ENCODE peak calls at places on chromosome 21, in four cellular contexts. One of them, this sample, is unnamed.

GRCh38 chr21:32994305-32994704 is 31.4 kb upstream of the OLIG2 start:
- DNase-seq in CD8-positive, alpha-beta T cell: no peak
- DNase-seq in HCT116: no peak
- DNase-seq in HTR-8/SVneo: peak
- DNase-seq in this sample: peak

GRCh38 chr21:14306143-14306907 is 76.6 kb downstream of the HSPA13 start:
- DNase-seq in HCT116: no peak
- DNase-seq in HTR-8/SVneo: no peak
- DNase-seq in CD8-positive, alpha-beta T cell: no peak
- DNase-seq in this sample: no peak

GRCh38 chr21:35565204-35565611 is 495.1 kb downstream of the SETD4 start:
- DNase-seq in HTR-8/SVneo: peak
- DNase-seq in CD8-positive, alpha-beta T cell: no peak
- DNase-seq in HCT116: no peak
- DNase-seq in this sample: peak

GRCh38 chr21:38822754-38823374 is 17.1 kb downstream of the ETS2 start:
- DNase-seq in CD8-positive, alpha-beta T cell: no peak
- DNase-seq in HCT116: no peak
- DNase-seq in HTR-8/SVneo: no peak
- DNase-seq in this sample: no peak

GRCh38 chr21:32214654-32215305 is 64.1 kb downstream of the MIS18A start:
- DNase-seq in HCT116: no peak
- DNase-seq in HTR-8/SVneo: no peak
- DNase-seq in CD8-positive, alpha-beta T cell: no peak
- DNase-seq in this sample: no peak

GRCh38 chr21:36079010-36079649 is 9.3 kb downstream of the CBR1 start:
- DNase-seq in CD8-positive, alpha-beta T cell: no peak
- DNase-seq in HCT116: no peak
- DNase-seq in HTR-8/SVneo: no peak
- DNase-seq in this sample: no peak

GRCh38 chr21:15443740-15444117 is 286.1 kb upstream of the USP25 start:
- DNase-seq in HCT116: no peak
- DNase-seq in HTR-8/SVneo: no peak
- DNase-seq in CD8-positive, alpha-beta T cell: no peak
- DNase-seq in this sample: no peak

GRCh38 chr21:31343680-31344480 is at the start of gene TIAM1:
- DNase-seq in HCT116: no peak
- DNase-seq in HTR-8/SVneo: peak
- DNase-seq in CD8-positive, alpha-beta T cell: no peak
- DNase-seq in this sample: peak

GRCh38 chr21:34511787-34512451 is at the start of gene KCNE1:
- DNase-seq in CD8-positive, alpha-beta T cell: no peak
- DNase-seq in HTR-8/SVneo: no peak
- DNase-seq in HCT116: no peak
- DNase-seq in this sample: no peak

GRCh38 chr21:46220275-46220810 is 8.2 kb downstream of the LSS start:
- DNase-seq in HCT116: no peak
- DNase-seq in CD8-positive, alpha-beta T cell: no peak
- DNase-seq in HTR-8/SVneo: no peak
- DNase-seq in this sample: no peak

GRCh38 chr21:15058718-15059316 is 6.0 kb downstream of the NRIP1 start:
- DNase-seq in CD8-positive, alpha-beta T cell: no peak
- DNase-seq in HCT116: peak
- DNase-seq in HTR-8/SVneo: no peak
- DNase-seq in this sample: peak

GRCh38 chr21:44533121-44533890 is 6.7 kb downstream of the KRTAP10-1 start:
- DNase-seq in HTR-8/SVneo: no peak
- DNase-seq in HCT116: no peak
- DNase-seq in CD8-positive, alpha-beta T cell: no peak
- DNase-seq in this sample: no peak

GRCh38 chr21:14567557-14568279 is 21.6 kb upstream of the SAMSN1 start:
- DNase-seq in HTR-8/SVneo: no peak
- DNase-seq in HCT116: no peak
- DNase-seq in CD8-positive, alpha-beta T cell: no peak
- DNase-seq in this sample: no peak

GRCh38 chr21:44867999-44868700 is 5.3 kb downstream of the PTTG1IP start:
- DNase-seq in CD8-positive, alpha-beta T cell: peak
- DNase-seq in HCT116: no peak
- DNase-seq in HTR-8/SVneo: no peak
- DNase-seq in this sample: no peak

GRCh38 chr21:42309753-42310213 is 5.4 kb downstream of the TFF3 start:
- DNase-seq in HCT116: peak
- DNase-seq in CD8-positive, alpha-beta T cell: peak
- DNase-seq in HTR-8/SVneo: peak
- DNase-seq in this sample: no peak

GRCh38 chr21:43997766-43998742 is 14.1 kb upstream of the TRAPPC10 start:
- DNase-seq in CD8-positive, alpha-beta T cell: no peak
- DNase-seq in HCT116: no peak
- DNase-seq in HTR-8/SVneo: no peak
- DNase-seq in this sample: no peak

GRCh38 chr21:41600961-41601572 is 93.1 kb upstream of the TMPRSS2 start:
- DNase-seq in HTR-8/SVneo: no peak
- DNase-seq in HCT116: no peak
- DNase-seq in CD8-positive, alpha-beta T cell: no peak
- DNase-seq in this sample: peak

GRCh38 chr21:37367301-37367757 is 756 bp downstream of the DYRK1A start:
- DNase-seq in CD8-positive, alpha-beta T cell: no peak
- DNase-seq in HTR-8/SVneo: no peak
- DNase-seq in HCT116: no peak
- DNase-seq in this sample: no peak

GRCh38 chr21:34983680-34984086 is 65.4 kb downstream of the RUNX1 start:
- DNase-seq in HCT116: no peak
- DNase-seq in HTR-8/SVneo: no peak
- DNase-seq in CD8-positive, alpha-beta T cell: no peak
- DNase-seq in this sample: no peak

GRCh38 chr21:32921632-32922230 is 104.0 kb upstream of the OLIG2 start:
- DNase-seq in HTR-8/SVneo: no peak
- DNase-seq in HCT116: peak
- DNase-seq in CD8-positive, alpha-beta T cell: peak
- DNase-seq in this sample: no peak

GRCh38 chr21:38790038-38790437 is 15.7 kb upstream of the ETS2 start:
- DNase-seq in HCT116: no peak
- DNase-seq in CD8-positive, alpha-beta T cell: no peak
- DNase-seq in HTR-8/SVneo: no peak
- DNase-seq in this sample: no peak

GRCh38 chr21:45413922-45414321 is 9.0 kb downstream of the COL18A1 start:
- DNase-seq in HTR-8/SVneo: no peak
- DNase-seq in CD8-positive, alpha-beta T cell: no peak
- DNase-seq in HCT116: no peak
- DNase-seq in this sample: no peak

GRCh38 chr21:42997053-42997452 is 22.7 kb downstream of the PKNOX1 start:
- DNase-seq in HTR-8/SVneo: no peak
- DNase-seq in CD8-positive, alpha-beta T cell: no peak
- DNase-seq in HCT116: no peak
- DNase-seq in this sample: peak

GRCh38 chr21:32083175-32083574 is 195.7 kb downstream of the MIS18A start:
- DNase-seq in HCT116: no peak
- DNase-seq in HTR-8/SVneo: no peak
- DNase-seq in CD8-positive, alpha-beta T cell: no peak
- DNase-seq in this sample: no peak

GRCh38 chr21:45997495-45998275 is 16.1 kb downstream of the COL6A1 start:
- DNase-seq in CD8-positive, alpha-beta T cell: peak
- DNase-seq in HCT116: no peak
- DNase-seq in HTR-8/SVneo: no peak
- DNase-seq in this sample: no peak

GRCh38 chr21:36027352-36027751 is 33.0 kb downstream of the SETD4 start:
- DNase-seq in HTR-8/SVneo: no peak
- DNase-seq in HCT116: no peak
- DNase-seq in CD8-positive, alpha-beta T cell: no peak
- DNase-seq in this sample: no peak

GRCh38 chr21:37146320-37147225 is 73.5 kb downstream of the TTC3 start:
- DNase-seq in CD8-positive, alpha-beta T cell: no peak
- DNase-seq in HCT116: no peak
- DNase-seq in HTR-8/SVneo: no peak
- DNase-seq in this sample: no peak